ENCODE peak calls at places on chromosome 19, in five cellular contexts. One of them, this sample, is unnamed.

GRCh38 chr19:13056052-13056660 is 46.5 kb downstream of the LYL1 start:
- DNase-seq in kidney: no peak
- DNase-seq in psoas muscle: no peak
- DNase-seq in transverse colon: peak; percentile 61
- DNase-seq in aorta: peak; percentile 86
- DNase-seq in this sample: no peak

GRCh38 chr19:17775991-17776803 is 18.7 kb upstream of the B3GNT3 start:
- DNase-seq in kidney: no peak
- DNase-seq in transverse colon: no peak
- DNase-seq in aorta: no peak
- DNase-seq in psoas muscle: no peak
- DNase-seq in this sample: peak; percentile 85

GRCh38 chr19:31613683-31614219 is 264.5 kb upstream of the TSHZ3 start:
- DNase-seq in kidney: no peak
- DNase-seq in psoas muscle: no peak
- DNase-seq in transverse colon: no peak
- DNase-seq in aorta: no peak
- DNase-seq in this sample: no peak

GRCh38 chr19:47486900-47487299 is 2.9 kb upstream of the KPTN start:
- DNase-seq in transverse colon: no peak
- DNase-seq in psoas muscle: peak; percentile 52
- DNase-seq in aorta: no peak
- DNase-seq in kidney: no peak
- DNase-seq in this sample: no peak

GRCh38 chr19:5873617-5874199 is 3.4 kb upstream of the FUT5 start:
- DNase-seq in kidney: no peak
- DNase-seq in transverse colon: no peak
- DNase-seq in aorta: no peak
- DNase-seq in psoas muscle: no peak
- DNase-seq in this sample: no peak

GRCh38 chr19:33373701-33374405 is at the start of gene CEBPG:
- DNase-seq in kidney: peak; percentile 87
- DNase-seq in transverse colon: peak; percentile 68
- DNase-seq in psoas muscle: peak; percentile 87
- DNase-seq in aorta: peak; percentile 87
- DNase-seq in this sample: no peak

GRCh38 chr19:50803633-50804419 is 13.6 kb downstream of the ACP4 start:
- DNase-seq in transverse colon: no peak
- DNase-seq in kidney: no peak
- DNase-seq in aorta: no peak
- DNase-seq in psoas muscle: no peak
- DNase-seq in this sample: no peak

GRCh38 chr19:2032296-2032941 is 16.9 kb upstream of the BTBD2 start:
- DNase-seq in psoas muscle: peak; percentile 99
- DNase-seq in kidney: peak; percentile 99
- DNase-seq in transverse colon: peak; percentile 97
- DNase-seq in aorta: peak; percentile 98
- DNase-seq in this sample: peak; percentile 97

GRCh38 chr19:53520547-53521372 is 17.2 kb upstream of the ZNF331 start:
- DNase-seq in aorta: peak; percentile 98
- DNase-seq in psoas muscle: peak; percentile 98
- DNase-seq in transverse colon: peak; percentile 94
- DNase-seq in kidney: peak; percentile 98
- DNase-seq in this sample: peak; percentile 95

GRCh38 chr19:14061081-14061749 is 661 bp downstream of the PALM3 start:
- DNase-seq in kidney: no peak
- DNase-seq in transverse colon: no peak
- DNase-seq in aorta: no peak
- DNase-seq in psoas muscle: no peak
- DNase-seq in this sample: no peak

GRCh38 chr19:16327501-16327900 is 2.9 kb downstream of the KLF2 start:
- DNase-seq in psoas muscle: no peak
- DNase-seq in transverse colon: peak; percentile 39
- DNase-seq in aorta: no peak
- DNase-seq in kidney: no peak
- DNase-seq in this sample: no peak

DNA sequence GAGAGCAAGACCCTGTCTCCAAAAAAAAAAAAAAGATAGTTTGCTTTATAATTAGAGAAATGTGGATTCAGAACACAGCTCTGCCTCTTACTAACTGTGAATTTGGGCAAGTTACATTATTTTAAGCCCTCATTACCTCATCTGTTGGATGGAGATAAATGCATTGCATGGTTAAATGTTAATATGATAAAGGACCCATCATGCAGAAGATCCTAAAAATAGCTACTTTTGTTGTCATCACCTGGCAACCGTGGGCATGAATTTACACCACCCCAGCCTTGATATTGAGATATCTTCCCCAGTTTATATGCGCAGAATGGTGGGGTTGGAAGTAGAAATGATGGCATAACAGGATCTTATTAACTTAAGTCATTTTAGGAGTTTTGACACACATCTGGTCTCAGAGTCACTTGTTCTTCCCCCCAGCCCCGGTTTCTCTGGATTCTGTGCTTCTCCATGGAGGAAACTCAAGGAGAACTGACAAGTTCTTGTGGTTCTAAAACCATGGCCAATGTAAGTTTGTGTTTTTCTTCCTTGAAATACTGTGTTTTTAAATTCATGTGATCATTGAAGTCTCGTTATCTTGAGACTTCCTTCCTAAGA is 8.9 kb downstream of the ZNF546 start:
- DNase-seq in transverse colon: no peak
- DNase-seq in aorta: no peak
- DNase-seq in kidney: no peak
- DNase-seq in psoas muscle: no peak
- DNase-seq in this sample: no peak
- H3K36me3 ChIP-seq in transverse colon: peaks cover 17% of the 10 kb centered on the region
- H3K36me3 ChIP-seq in aorta: peaks cover 8% of the 10 kb centered on the region
- H3K36me3 ChIP-seq in kidney: peaks cover 19% of the 10 kb centered on the region
- H3K36me3 ChIP-seq in psoas muscle: peaks cover 61% of the 10 kb centered on the region
- H3K36me3 ChIP-seq in this sample: peaks cover 49% of the 10 kb centered on the region

GRCh38 chr19:45527731-45528130 is 20.5 kb downstream of the VASP start:
- DNase-seq in psoas muscle: peak; percentile 22
- DNase-seq in kidney: peak; percentile 73
- DNase-seq in aorta: no peak
- DNase-seq in transverse colon: no peak
- DNase-seq in this sample: no peak
- H3K4me1 ChIP-seq in psoas muscle: peaks cover 7% of the 10 kb centered on the region
- H3K4me1 ChIP-seq in kidney: no peaks in the 10 kb centered on the region
- H3K4me1 ChIP-seq in aorta: no peaks in the 10 kb centered on the region
- H3K4me1 ChIP-seq in transverse colon: peaks cover 26% of the 10 kb centered on the region
- H3K4me1 ChIP-seq in this sample: peaks cover 8% of the 10 kb centered on the region

GRCh38 chr19:12034196-12034595 is 1.3 kb downstream of the ZNF433 start:
- DNase-seq in transverse colon: no peak
- DNase-seq in kidney: no peak
- DNase-seq in psoas muscle: no peak
- DNase-seq in aorta: no peak
- DNase-seq in this sample: no peak
- H3K4me3 ChIP-seq in transverse colon: no peak overlapping the region
- H3K4me3 ChIP-seq in kidney: peak overlapping the region; percentile 85
- H3K4me3 ChIP-seq in psoas muscle: peak overlapping the region; percentile 98
- H3K4me3 ChIP-seq in aorta: no peak overlapping the region
- H3K4me3 ChIP-seq in this sample: no peak overlapping the region

DNA sequence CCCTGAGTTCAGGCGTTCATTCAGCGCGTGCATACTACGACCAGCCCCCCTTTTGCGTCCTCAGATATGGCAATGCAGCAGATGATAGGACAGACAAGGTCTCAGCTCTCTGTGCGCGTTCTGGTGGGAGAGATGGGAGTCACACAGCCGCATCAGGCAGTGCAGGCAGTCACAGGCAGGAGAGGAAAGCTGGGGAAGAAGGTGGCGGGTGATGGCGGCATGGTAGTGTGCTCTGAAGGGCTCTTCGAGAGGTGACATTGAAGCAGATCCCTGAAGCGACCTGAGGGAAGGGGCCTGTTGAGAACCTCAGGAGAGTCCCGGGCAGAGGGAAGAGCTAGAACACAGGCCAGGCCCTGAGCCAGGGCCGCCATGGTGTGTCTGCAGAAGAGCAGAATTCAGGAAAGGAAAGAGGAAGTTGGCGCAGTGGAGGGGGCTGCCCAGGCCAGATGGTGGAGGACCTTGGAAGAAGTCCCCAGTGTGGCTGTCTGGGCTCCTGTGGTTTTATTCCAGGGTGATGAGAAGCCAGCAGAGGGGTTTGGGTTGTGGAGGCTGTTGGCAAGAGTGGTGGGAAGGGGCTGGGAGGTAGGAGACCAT is 3.5 kb downstream of the USF2 start:
- DNase-seq in transverse colon: no peak
- DNase-seq in aorta: no peak
- DNase-seq in psoas muscle: no peak
- DNase-seq in kidney: peak; percentile 63
- DNase-seq in this sample: no peak
- H3K36me3 ChIP-seq in transverse colon: peaks cover 22% of the 10 kb centered on the region
- H3K36me3 ChIP-seq in aorta: peaks cover 6% of the 10 kb centered on the region
- H3K36me3 ChIP-seq in psoas muscle: peaks cover 71% of the 10 kb centered on the region
- H3K36me3 ChIP-seq in kidney: peaks cover 19% of the 10 kb centered on the region
- H3K36me3 ChIP-seq in this sample: peaks cover 76% of the 10 kb centered on the region

GRCh38 chr19:3365093-3365446 is 1.3 kb upstream of the NFIC start:
- DNase-seq in transverse colon: no peak
- DNase-seq in psoas muscle: no peak
- DNase-seq in aorta: no peak
- DNase-seq in kidney: no peak
- DNase-seq in this sample: no peak

GRCh38 chr19:3366761-3367571 is 583 bp downstream of the NFIC start:
- DNase-seq in transverse colon: peak; percentile 54
- DNase-seq in aorta: peak; percentile 85
- DNase-seq in kidney: peak; percentile 89
- DNase-seq in psoas muscle: peak; percentile 84
- DNase-seq in this sample: peak; percentile 84

GRCh38 chr19:3365447-3366103 is 808 bp upstream of the NFIC start:
- DNase-seq in aorta: peak; percentile 89
- DNase-seq in transverse colon: peak; percentile 66
- DNase-seq in kidney: peak; percentile 90
- DNase-seq in psoas muscle: peak; percentile 86
- DNase-seq in this sample: peak; percentile 84

GRCh38 chr19:3367572-3368440 is 1.4 kb downstream of the NFIC start:
- DNase-seq in transverse colon: no peak
- DNase-seq in psoas muscle: peak; percentile 59
- DNase-seq in aorta: no peak
- DNase-seq in kidney: no peak
- DNase-seq in this sample: no peak

DNA sequence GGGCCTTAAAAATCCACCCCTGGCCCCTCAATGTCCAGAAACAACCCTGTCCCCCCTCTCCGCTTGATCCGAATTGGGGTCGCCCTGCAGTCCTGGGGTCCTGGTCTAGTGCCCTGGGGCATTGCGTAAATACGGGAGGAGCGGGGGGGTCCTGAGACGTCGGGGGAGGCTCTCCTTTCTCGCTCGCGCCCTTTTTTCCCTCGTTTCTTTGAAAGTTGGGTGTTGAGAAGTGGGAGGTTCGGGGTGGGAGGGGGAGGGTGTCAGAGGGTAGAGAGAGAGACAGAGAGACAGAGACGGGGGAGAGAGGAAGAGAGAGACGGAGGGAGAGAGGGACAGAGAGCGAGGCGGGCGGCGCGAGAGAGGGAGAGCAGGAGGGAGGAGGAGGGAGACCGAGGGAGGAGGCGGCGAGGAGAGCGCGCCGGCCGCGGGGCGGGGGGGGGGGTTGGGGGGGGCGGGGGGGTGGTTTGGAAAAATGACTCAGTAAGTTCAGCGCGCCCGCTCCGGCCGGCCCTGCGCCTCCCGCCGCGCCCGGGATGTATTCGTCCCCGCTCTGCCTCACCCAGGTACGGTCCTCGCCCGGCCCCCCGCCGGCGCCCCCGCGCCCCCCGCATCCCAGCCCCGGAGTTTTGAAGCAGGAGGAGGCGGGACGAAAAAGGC is at the start of gene NFIC:
- DNase-seq in transverse colon: peak; percentile 71
- DNase-seq in aorta: peak; percentile 92
- DNase-seq in psoas muscle: peak; percentile 94
- DNase-seq in kidney: peak; percentile 95
- DNase-seq in this sample: peak; percentile 87
- H3K4me1 ChIP-seq in transverse colon: peaks cover 71% of the 10 kb centered on the region
- H3K4me1 ChIP-seq in aorta: no peaks in the 10 kb centered on the region
- H3K4me1 ChIP-seq in psoas muscle: peaks cover 54% of the 10 kb centered on the region
- H3K4me1 ChIP-seq in kidney: peaks cover 39% of the 10 kb centered on the region
- H3K4me1 ChIP-seq in this sample: peaks cover 79% of the 10 kb centered on the region